ENCODE peak calls at places on chromosomes 6 and 20, in eight cellular contexts. U, Q, R, H, J, E, T and Z are unnamed samples. For H3K4me1, the result is how much of the 10 kb centered on the place peaks cover.

GRCh38 chr6:129759851-129760595 is 50.0 kb upstream of the ARHGAP18 start:
- DNase-seq in E (no peak), T (no peak), H (peak), U (no peak), J (no peak), R (no peak), Q (no peak), Z (no peak)

GRCh38 chr6:35376282-35376681 is 33.9 kb downstream of the PPARD start:
- DNase-seq in H (no peak), T (no peak), U (no peak), E (no peak), Q (no peak), R (no peak), J (no peak), Z (no peak)

GRCh38 chr6:38713812-38714211 is 1.3 kb upstream of the DNAH8 start:
- DNase-seq in R (peak), U (no peak), H (no peak), E (no peak), Q (no peak), T (no peak), J (no peak), Z (no peak)

GRCh38 chr6:113010181-113010580 is 663.1 kb downstream of the RFPL4B start:
- DNase-seq in Q (no peak), T (no peak), J (no peak), E (no peak), R (no peak), U (no peak), H (no peak), Z (no peak)

GRCh38 chr6:70277480-70277879 is 25.4 kb downstream of the COL9A1 start:
- DNase-seq in Q (no peak), E (peak), R (no peak), H (peak), U (no peak), J (no peak), T (no peak), Z (no peak)

GRCh38 chr20:25247666-25248500 is at the start of gene PYGB:
- DNase-seq in H (peak), Q (peak), R (peak), J (peak), T (peak), E (peak), U (peak), Z (peak)

GRCh38 chr20:62660216-62660615 is 17.9 kb downstream of the SLCO4A1 start:
- DNase-seq in E (no peak), H (no peak), J (no peak), R (no peak), U (no peak), T (no peak), Q (no peak), Z (no peak)

GRCh38 chr6:56764081-56764566 is 121.4 kb upstream of the DST start:
- DNase-seq in T (no peak), E (peak), J (peak), U (no peak), Q (peak), R (no peak), H (peak), Z (no peak)

GRCh38 chr6:164069352-164070022 is 655.0 kb downstream of the QKI start:
- DNase-seq in J (no peak), Q (no peak), E (no peak), U (peak), R (no peak), T (peak), H (no peak), Z (peak)

GRCh38 chr20:38806855-38807655 is 1.6 kb downstream of the PPP1R16B start:
- DNase-seq in J (no peak), H (no peak), U (no peak), E (no peak), R (peak), T (no peak), Q (no peak), Z (no peak)

GRCh38 chr6:163926642-163927041 is 512.1 kb downstream of the QKI start:
- DNase-seq in R (no peak), J (no peak), U (no peak), H (peak), Q (no peak), T (no peak), E (no peak), Z (peak)

GRCh38 chr6:912871-913663 is 220.1 kb upstream of the EXOC2 start:
- DNase-seq in Q (peak), T (no peak), H (peak), J (peak), R (no peak), E (peak), U (no peak), Z (no peak)

GRCh38 chr6:88358846-88359245 is 192.7 kb upstream of the CNR1 start:
- DNase-seq in R (no peak), T (no peak), Q (no peak), E (no peak), U (no peak), H (peak), J (no peak), Z (no peak)

GRCh38 chr6:50602191-50602810 is 111.0 kb upstream of the TFAP2D start:
- DNase-seq in T (no peak), Q (peak), E (peak), H (peak), U (no peak), J (no peak), R (no peak), Z (no peak)

GRCh38 chr6:158233214-158233795 is 65.2 kb downstream of the GTF2H5 start:
- DNase-seq in U (no peak), R (no peak), Q (no peak), J (no peak), H (no peak), E (no peak), T (no peak), Z (no peak)

GRCh38 chr6:36655073-36655847 is 23.3 kb upstream of the CDKN1A start:
- DNase-seq in E (no peak), R (no peak), U (no peak), T (no peak), H (no peak), Q (no peak), J (no peak), Z (no peak)

GRCh38 chr20:25859649-25860530 is 163.2 kb upstream of the ZNF337 start:
- DNase-seq in Q (peak), H (peak), U (peak), J (peak), T (peak), E (peak), R (peak), Z (peak)

GRCh38 chr6:40330301-40330721 is 256.9 kb downstream of the LRFN2 start:
- DNase-seq in E (no peak), Q (no peak), J (no peak), T (no peak), R (no peak), H (no peak), U (no peak), Z (no peak)

GRCh38 chr6:52417675-52418111 is 2.4 kb upstream of the EFHC1 start:
- DNase-seq in R (no peak), Q (peak), H (peak), T (peak), E (peak), J (peak), U (no peak), Z (peak)

GRCh38 chr6:38783436-38784228 is 68.5 kb downstream of the DNAH8 start:
- DNase-seq in R (no peak), U (no peak), T (no peak), J (no peak), E (no peak), Q (no peak), H (no peak), Z (no peak)

GRCh38 chr6:53306819-53307347 is 41.9 kb downstream of the ELOVL5 start:
- DNase-seq in R (no peak), T (no peak), U (no peak), H (peak), J (no peak), E (peak), Q (no peak), Z (no peak)

GRCh38 chr6:132489376-132489775 is 23.5 kb downstream of the STX7 start:
- DNase-seq in E (no peak), H (no peak), U (no peak), R (no peak), Q (no peak), J (no peak), T (no peak), Z (no peak)
- H3K4me1 ChIP-seq in E (under half), H (under half), U (under half), R (under half), Q (under half), J (under half), T (under half), Z (under half)

GRCh38 chr6:83852528-83853177 is 507 bp upstream of the RIPPLY2 start:
- DNase-seq in Q (no peak), U (no peak), E (no peak), H (no peak), J (no peak), R (no peak), T (no peak), Z (no peak)

GRCh38 chr6:83853178-83853967 is at the start of gene RIPPLY2:
- DNase-seq in U (no peak), E (peak), T (no peak), Q (no peak), H (peak), R (no peak), J (no peak), Z (no peak)

GRCh38 chr6:83854766-83855165 is 1.6 kb downstream of the RIPPLY2 start:
- DNase-seq in T (no peak), U (no peak), H (no peak), Q (no peak), R (no peak), E (no peak), J (no peak), Z (no peak)

GRCh38 chr6:83849610-83850009 is 3.5 kb upstream of the RIPPLY2 start:
- DNase-seq in R (no peak), E (no peak), J (no peak), Q (no peak), U (no peak), T (no peak), H (no peak), Z (no peak)

GRCh38 chr6:83853968-83854501 is 875 bp downstream of the RIPPLY2 start:
- DNase-seq in H (no peak), Q (no peak), J (no peak), R (no peak), E (no peak), U (no peak), T (no peak), Z (no peak)
- H3K4me3 ChIP-seq in H (peak), Q (no peak), J (no peak), R (no peak), E (no peak), U (no peak), T (peak), Z (peak)

GRCh38 chr20:4811257-4811656 is 89.5 kb downstream of the PRND start:
- DNase-seq in H (no peak), J (no peak), E (no peak), T (no peak), R (no peak), Q (no peak), U (no peak), Z (no peak)

GRCh38 chr20:4810446-4811019 is 88.8 kb downstream of the PRND start:
- DNase-seq in R (no peak), E (no peak), J (no peak), H (no peak), Q (no peak), U (no peak), T (no peak), Z (no peak)

GRCh38 chr20:4811661-4812181 is 90.0 kb downstream of the PRND start:
- DNase-seq in T (peak), Q (no peak), J (no peak), U (peak), E (no peak), R (peak), H (no peak), Z (peak)

GRCh38 chr20:4808872-4809271 is 87.2 kb downstream of the PRND start:
- DNase-seq in Q (no peak), U (no peak), E (no peak), T (no peak), H (peak), R (no peak), J (no peak), Z (no peak)

GRCh38 chr20:4809707-4810106 is 88.0 kb downstream of the PRND start:
- DNase-seq in H (no peak), R (no peak), U (no peak), T (no peak), J (no peak), E (no peak), Q (no peak), Z (no peak)
- H3K4me1 ChIP-seq in H (under half), R (half or more), U (under half), T (under half), J (under half), E (under half), Q (under half), Z (half or more)

GRCh38 chr20:48129319-48129973 is 344.2 kb upstream of the SULF2 start:
- DNase-seq in Q (no peak), J (no peak), R (no peak), U (no peak), T (no peak), H (no peak), E (no peak), Z (no peak)

GRCh38 chr20:48124960-48125359 is 339.7 kb upstream of the SULF2 start:
- DNase-seq in H (no peak), J (no peak), R (no peak), U (no peak), Q (no peak), E (no peak), T (no peak), Z (no peak)

GRCh38 chr20:48126227-48126740 is 341.0 kb upstream of the SULF2 start:
- DNase-seq in E (peak), H (no peak), U (no peak), J (peak), T (no peak), R (no peak), Q (no peak), Z (no peak)

GRCh38 chr20:48131581-48131980 is 346.3 kb upstream of the SULF2 start:
- DNase-seq in R (no peak), T (no peak), J (no peak), U (no peak), H (no peak), E (no peak), Q (no peak), Z (no peak)

DNA sequence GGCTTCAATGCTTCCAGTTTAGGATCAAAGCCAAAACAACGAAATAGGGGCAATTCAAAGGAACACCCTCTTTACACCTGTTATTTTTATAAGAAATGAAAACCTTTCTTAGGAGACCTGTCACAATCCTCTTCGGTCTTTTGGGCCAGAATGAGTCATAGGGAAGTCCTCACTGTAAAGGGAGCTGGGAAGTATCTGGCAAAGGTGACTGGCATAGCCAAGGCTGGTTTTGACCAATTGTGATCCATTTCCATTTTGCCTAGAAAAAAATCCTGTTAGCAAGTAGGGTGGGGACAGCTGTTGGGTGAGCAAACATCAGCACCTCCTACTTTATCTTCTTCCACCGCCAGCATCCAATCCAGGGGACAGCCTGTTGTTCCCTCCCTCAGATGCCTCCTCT is 343.2 kb upstream of the SULF2 start:
- DNase-seq in T (no peak), Q (no peak), R (no peak), E (no peak), H (peak), J (no peak), U (no peak), Z (no peak)
- H3K4me3 ChIP-seq in T (no peak), Q (no peak), R (no peak), E (no peak), H (no peak), J (no peak), U (no peak), Z (no peak)

GRCh38 chr20:43723194-43723593 is 3.6 kb downstream of the GTSF1L start:
- DNase-seq in U (no peak), E (no peak), J (no peak), Q (no peak), T (no peak), H (no peak), R (no peak), Z (no peak)

GRCh38 chr20:43721097-43721428 is 5.7 kb downstream of the GTSF1L start:
- DNase-seq in J (no peak), U (no peak), Q (no peak), R (no peak), T (no peak), E (no peak), H (no peak), Z (no peak)

GRCh38 chr20:43723735-43724134 is 3.1 kb downstream of the GTSF1L start:
- DNase-seq in U (no peak), T (no peak), R (no peak), H (no peak), E (no peak), J (no peak), Q (no peak), Z (no peak)

GRCh38 chr20:43721429-43722152 is 5.2 kb downstream of the GTSF1L start:
- DNase-seq in E (no peak), J (no peak), H (no peak), Q (no peak), R (no peak), U (no peak), T (no peak), Z (no peak)

GRCh38 chr20:43722153-43722505 is 4.7 kb downstream of the GTSF1L start:
- DNase-seq in R (peak), E (no peak), H (no peak), Q (no peak), U (no peak), T (no peak), J (no peak), Z (no peak)
- H3K4me1 ChIP-seq in R (under half), E (under half), H (under half), Q (under half), U (under half), T (under half), J (under half), Z (under half)

GRCh38 chr6:106639812-106640211 is 10.4 kb downstream of the QRSL1 start:
- DNase-seq in E (no peak), Q (no peak), T (no peak), J (no peak), R (no peak), U (no peak), H (no peak), Z (no peak)

GRCh38 chr6:106637051-106637717 is 7.8 kb downstream of the QRSL1 start:
- DNase-seq in H (no peak), J (no peak), Q (no peak), E (no peak), R (no peak), T (no peak), U (no peak), Z (no peak)

GRCh38 chr6:106634565-106634964 is 5.2 kb downstream of the QRSL1 start:
- DNase-seq in E (no peak), U (no peak), R (no peak), J (no peak), T (no peak), Q (no peak), H (no peak), Z (no peak)

GRCh38 chr6:106642476-106642875 is 13.1 kb downstream of the QRSL1 start:
- DNase-seq in U (no peak), E (no peak), Q (no peak), H (no peak), R (no peak), J (no peak), T (no peak), Z (no peak)

DNA sequence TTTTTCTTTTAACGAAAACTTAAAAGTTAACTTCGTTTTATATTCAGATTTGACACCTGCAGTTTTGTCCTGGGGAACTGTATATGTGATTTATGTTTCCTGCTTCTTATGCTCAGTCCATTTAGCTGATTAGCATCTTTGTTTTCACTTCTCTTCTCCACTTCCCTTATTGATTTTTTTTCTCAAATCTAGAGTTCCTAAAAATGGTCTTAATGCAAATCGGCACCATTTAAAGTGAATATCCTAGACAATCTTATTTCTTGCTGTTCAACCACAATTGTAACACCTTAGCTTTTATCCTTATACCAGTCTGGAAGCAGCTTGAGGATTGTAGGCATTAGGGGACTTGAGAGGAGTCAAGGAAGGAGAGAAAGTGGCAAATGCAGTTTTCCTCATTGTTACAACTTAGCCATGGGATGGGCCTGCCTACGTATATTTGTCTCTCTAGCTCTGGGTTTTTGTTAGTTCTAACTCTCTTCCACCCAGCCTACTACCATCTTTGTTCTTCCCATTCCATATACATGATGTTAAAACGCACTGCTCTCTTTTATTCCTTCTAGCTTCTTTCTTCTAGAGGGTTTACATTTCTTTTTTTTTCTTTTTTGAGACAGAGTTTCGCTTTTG is 8.5 kb downstream of the QRSL1 start:
- DNase-seq in E (no peak), U (no peak), Q (no peak), T (no peak), H (no peak), R (no peak), J (no peak), Z (no peak)
- H3K4me3 ChIP-seq in E (no peak), U (no peak), Q (no peak), T (no peak), H (no peak), R (no peak), J (no peak), Z (no peak)